ENCODE peak calls at places on chromosomes 13 and 19, in six cellular contexts. M is BE2C, E is A673, K is body of pancreas, Q is uterus, R is thoracic aorta. F is an unnamed sample. For H3K27me3, the result is how much of the 10 kb centered on the place peaks cover.

GRCh38 chr13:25292301-25292700 is 5.0 kb upstream of the MTMR6 start:
- DNase-seq in M (no peak), E (peak), K (no peak), Q (no peak), R (no peak), F (peak)

GRCh38 chr13:51154029-51154555 is 43.0 kb upstream of the C13orf42 start:
- DNase-seq in M (no peak), E (peak), K (no peak), Q (no peak), R (no peak), F (no peak)

GRCh38 chr13:35771898-35772297 is 295.4 kb upstream of the MAB21L1 start:
- DNase-seq in M (no peak), E (no peak), K (no peak), Q (no peak), R (no peak), F (no peak)

GRCh38 chr13:33349996-33350826 is 64.7 kb upstream of the STARD13 start:
- DNase-seq in M (peak), E (peak), K (peak), Q (peak), R (no peak), F (peak)

GRCh38 chr13:114161644-114162532 is 17.2 kb upstream of the CFAP97D2 start:
- DNase-seq in M (no peak), E (peak), K (no peak), Q (peak), R (no peak), F (peak)

GRCh38 chr19:16070366-16070990 is 5.8 kb upstream of the TPM4 start:
- DNase-seq in M (no peak), E (no peak), K (peak), Q (no peak), R (peak), F (no peak)

GRCh38 chr19:29308977-29309520 is 96.1 kb upstream of the UQCRFS1 start:
- DNase-seq in M (no peak), E (no peak), K (no peak), Q (no peak), R (no peak), F (no peak)

GRCh38 chr13:110319774-110320509 is 12.9 kb downstream of the COL4A2 start:
- DNase-seq in M (no peak), E (peak), K (peak), Q (no peak), R (no peak), F (no peak)

GRCh38 chr13:61410669-61411297 is 4.9 kb downstream of the PCDH20 start:
- DNase-seq in M (no peak), E (peak), K (no peak), Q (no peak), R (no peak), F (peak)

GRCh38 chr13:33610471-33611015 is 207.4 kb upstream of the RFC3 start:
- DNase-seq in M (peak), E (peak), K (no peak), Q (no peak), R (no peak), F (peak)

GRCh38 chr19:18464646-18465045 is 26.7 kb upstream of the ISYNA1 start:
- DNase-seq in M (no peak), E (no peak), K (peak), Q (peak), R (peak), F (no peak)

GRCh38 chr19:2333027-2333806 is 4.7 kb downstream of the SPPL2B start:
- DNase-seq in M (no peak), E (no peak), K (peak), Q (no peak), R (no peak), F (peak)

GRCh38 chr13:110264685-110265275 is 42.2 kb downstream of the COL4A1 start:
- DNase-seq in M (no peak), E (no peak), K (no peak), Q (no peak), R (no peak), F (no peak)

GRCh38 chr19:46818812-46819211 is 30.4 kb upstream of the SLC1A5 start:
- DNase-seq in M (no peak), E (peak), K (no peak), Q (no peak), R (no peak), F (peak)

GRCh38 chr13:102693250-102693649 is 1.6 kb downstream of the METTL21C start:
- DNase-seq in M (no peak), E (no peak), K (no peak), Q (no peak), R (no peak), F (no peak)

GRCh38 chr19:35940839-35941238 is 4.7 kb downstream of the LRFN3 start:
- DNase-seq in M (no peak), E (no peak), K (no peak), Q (no peak), R (no peak), F (no peak)

GRCh38 chr19:19661675-19662251 is 1.7 kb downstream of the ATP13A1 start:
- DNase-seq in M (no peak), E (peak), K (no peak), Q (no peak), R (no peak), F (peak)

GRCh38 chr13:109199280-109199679 is 569.9 kb downstream of the MYO16 start:
- DNase-seq in M (no peak), E (peak), K (no peak), Q (no peak), R (no peak), F (no peak)

GRCh38 chr19:34428549-34429285 is 536 bp downstream of the UBA2 start:
- DNase-seq in M (peak), E (peak), K (peak), Q (peak), R (no peak), F (peak)

GRCh38 chr13:46804391-46804815 is 7.4 kb upstream of the ESD start:
- DNase-seq in M (no peak), E (no peak), K (no peak), Q (no peak), R (no peak), F (peak)

GRCh38 chr13:78060966-78061365 is 142.3 kb upstream of the EDNRB start:
- DNase-seq in M (peak), E (no peak), K (no peak), Q (no peak), R (no peak), F (no peak)

GRCh38 chr19:49801966-49802661 is 11.0 kb downstream of the FUZ start:
- DNase-seq in M (peak), E (peak), K (peak), Q (peak), R (peak), F (peak)

GRCh38 chr19:17765069-17765618 is 13.9 kb downstream of the FCHO1 start:
- DNase-seq in M (no peak), E (no peak), K (no peak), Q (no peak), R (no peak), F (no peak)

GRCh38 chr19:48818234-48818823 is 7.5 kb upstream of the BCAT2 start:
- DNase-seq in M (no peak), E (no peak), K (peak), Q (no peak), R (no peak), F (no peak)

GRCh38 chr13:106440846-106441245 is 94.6 kb downstream of the EFNB2 start:
- DNase-seq in M (no peak), E (no peak), K (no peak), Q (no peak), R (no peak), F (no peak)

GRCh38 chr19:40640744-40641143 is 39.6 kb downstream of the LTBP4 start:
- DNase-seq in M (no peak), E (no peak), K (no peak), Q (peak), R (no peak), F (no peak)

GRCh38 chr19:54299126-54299498 is 13.9 kb downstream of the LILRA5 start:
- DNase-seq in M (no peak), E (no peak), K (no peak), Q (no peak), R (no peak), F (no peak)

GRCh38 chr19:989381-990081 is 5.4 kb downstream of the WDR18 start:
- DNase-seq in M (peak), E (no peak), K (no peak), Q (no peak), R (no peak), F (no peak)

GRCh38 chr13:76992548-76993001 is 694 bp downstream of the CLN5 start:
- DNase-seq in M (no peak), E (no peak), K (peak), Q (peak), R (no peak), F (peak)

GRCh38 chr13:76994281-76994680 is 2.4 kb downstream of the CLN5 start:
- DNase-seq in M (no peak), E (no peak), K (no peak), Q (no peak), R (no peak), F (no peak)

GRCh38 chr13:76991796-76992547 is at the start of gene CLN5:
- DNase-seq in M (peak), E (peak), K (peak), Q (peak), R (peak), F (peak)

GRCh38 chr13:76993021-76993420 is 1.1 kb downstream of the CLN5 start:
- DNase-seq in M (no peak), E (no peak), K (no peak), Q (no peak), R (no peak), F (no peak)

DNA sequence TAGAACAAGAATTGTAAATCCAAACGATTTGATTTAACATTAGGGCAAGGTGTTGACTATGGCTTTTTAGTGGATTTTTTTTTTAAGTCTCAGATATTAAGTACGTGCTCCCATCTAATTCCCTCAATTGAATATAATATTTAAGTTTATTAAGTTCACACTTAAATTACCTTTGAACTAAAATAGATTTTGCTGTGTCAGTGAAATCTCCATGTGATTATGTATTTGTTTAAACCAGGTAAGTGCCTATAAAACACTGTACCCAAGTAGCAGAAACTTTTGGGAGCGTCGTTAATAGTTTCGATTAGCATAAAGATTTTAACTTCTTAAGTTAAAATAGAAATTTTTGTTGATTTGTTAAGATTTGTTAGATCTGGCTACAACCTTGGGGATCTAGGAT is 1.6 kb downstream of the CLN5 start:
- DNase-seq in M (no peak), E (no peak), K (no peak), Q (no peak), R (no peak), F (no peak)
- H3K4me3 ChIP-seq in M (peak), E (no peak), K (no peak), Q (peak), R (peak), F (no peak)

DNA sequence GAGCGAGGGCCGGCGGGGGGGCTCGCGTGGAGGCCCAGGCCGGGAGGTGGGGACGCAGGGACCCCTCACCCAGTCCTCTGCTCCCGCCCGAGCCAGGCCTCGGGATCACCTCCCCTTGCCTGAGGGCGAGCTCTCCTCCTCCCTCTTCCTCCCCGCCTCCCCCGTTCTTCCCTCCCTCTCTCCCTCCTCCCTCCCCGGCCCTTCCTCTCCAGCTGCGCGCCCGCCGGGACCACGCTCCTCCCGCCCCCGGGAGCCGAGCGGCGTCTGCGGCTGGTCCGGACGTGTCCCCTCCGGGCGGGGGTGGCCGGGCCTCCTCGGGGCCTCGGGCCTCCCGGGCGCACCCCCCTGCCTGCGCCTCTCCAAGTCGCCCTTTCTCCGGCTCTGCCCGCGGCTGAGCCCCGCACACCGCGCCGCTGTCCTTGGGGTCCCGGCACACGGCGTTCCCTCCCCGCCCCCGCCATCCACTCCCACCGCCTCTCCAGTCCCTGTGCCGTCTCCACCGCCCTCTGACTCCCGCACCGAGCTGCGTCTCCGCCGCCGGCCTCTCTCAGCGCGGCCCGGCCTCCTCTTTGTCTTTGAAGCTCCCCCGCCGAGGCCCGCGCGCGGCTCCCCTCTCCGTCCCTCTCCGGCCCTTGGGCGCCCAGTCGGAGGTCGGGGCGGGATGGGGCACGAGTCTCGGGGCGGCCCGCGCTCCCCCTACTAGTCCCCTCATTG is 5.7 kb downstream of the SOX1 start:
- DNase-seq in M (no peak), E (peak), K (no peak), Q (no peak), R (no peak), F (no peak)
- H3K27me3 ChIP-seq in M (half or more), E (half or more), K (under half), Q (under half), R (under half), F (under half)

GRCh38 chr19:23075031-23075733 is 41.6 kb upstream of the ZNF730 start:
- DNase-seq in M (peak), E (peak), K (peak), Q (peak), R (no peak), F (peak)

GRCh38 chr19:23070353-23070781 is 46.5 kb upstream of the ZNF730 start:
- DNase-seq in M (peak), E (peak), K (peak), Q (peak), R (no peak), F (no peak)

GRCh38 chr19:23065306-23065705 is 51.5 kb upstream of the ZNF730 start:
- DNase-seq in M (no peak), E (no peak), K (no peak), Q (no peak), R (no peak), F (no peak)

GRCh38 chr19:23071087-23071511 is 45.7 kb upstream of the ZNF730 start:
- DNase-seq in M (peak), E (peak), K (peak), Q (peak), R (no peak), F (no peak)
- H3K4me3 ChIP-seq in M (peak), E (peak), K (no peak), Q (peak), R (peak), F (no peak)

GRCh38 chr13:97231832-97232201 is 9.7 kb downstream of the MBNL2 start:
- DNase-seq in M (no peak), E (no peak), K (no peak), Q (no peak), R (no peak), F (no peak)
- H3K27me3 ChIP-seq in M (under half), E (under half), K (under half), Q (under half), R (under half), F (under half)

GRCh38 chr13:27644302-27644701 is 22.6 kb downstream of the POLR1D start:
- DNase-seq in M (no peak), E (peak), K (no peak), Q (no peak), R (no peak), F (no peak)

GRCh38 chr13:27643334-27644158 is 21.9 kb downstream of the POLR1D start:
- DNase-seq in M (no peak), E (no peak), K (no peak), Q (no peak), R (no peak), F (no peak)

GRCh38 chr13:27639186-27639585 is 17.5 kb downstream of the POLR1D start:
- DNase-seq in M (no peak), E (no peak), K (no peak), Q (no peak), R (no peak), F (no peak)

GRCh38 chr13:27638521-27638920 is 16.8 kb downstream of the POLR1D start:
- DNase-seq in M (no peak), E (no peak), K (no peak), Q (no peak), R (no peak), F (no peak)

GRCh38 chr13:27641711-27642502 is 20.2 kb downstream of the POLR1D start:
- DNase-seq in M (no peak), E (no peak), K (no peak), Q (no peak), R (no peak), F (no peak)
- H3K4me3 ChIP-seq in M (no peak), E (no peak), K (no peak), Q (no peak), R (no peak), F (no peak)

DNA sequence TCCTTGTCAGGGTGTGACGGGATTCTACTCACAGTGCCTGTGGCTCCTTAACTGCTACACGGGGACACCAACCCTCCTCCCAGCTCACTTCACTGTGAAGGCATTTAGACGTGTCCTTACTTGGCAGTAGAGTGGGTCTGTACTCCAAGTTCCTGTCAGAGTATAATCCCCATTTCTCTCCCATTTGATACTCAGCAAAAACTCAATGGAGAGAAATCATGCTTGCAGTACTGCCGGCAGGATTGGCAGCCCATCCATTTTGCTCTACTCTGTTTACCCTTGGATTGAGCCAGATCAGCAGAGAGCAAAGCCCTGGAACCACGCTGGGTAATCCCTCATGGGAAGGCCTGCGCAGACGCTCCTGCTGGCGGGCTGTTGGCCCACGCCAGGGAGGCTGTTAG is 28.9 kb downstream of the ARL11 start:
- DNase-seq in M (no peak), E (no peak), K (no peak), Q (no peak), R (no peak), F (no peak)
- H3K27me3 ChIP-seq in M (under half), E (under half), K (under half), Q (under half), R (under half), F (under half)

GRCh38 chr13:39599842-39600241 is 3.2 kb downstream of the LHFPL6 start:
- DNase-seq in M (no peak), E (no peak), K (no peak), Q (no peak), R (no peak), F (no peak)
- H3K4me3 ChIP-seq in M (no peak), E (peak), K (no peak), Q (peak), R (peak), F (no peak)

GRCh38 chr19:13865578-13866462 is 11.1 kb upstream of the NANOS3 start:
- DNase-seq in M (no peak), E (no peak), K (no peak), Q (no peak), R (no peak), F (peak)
- H3K27me3 ChIP-seq in M (under half), E (under half), K (under half), Q (under half), R (under half), F (under half)

DNA sequence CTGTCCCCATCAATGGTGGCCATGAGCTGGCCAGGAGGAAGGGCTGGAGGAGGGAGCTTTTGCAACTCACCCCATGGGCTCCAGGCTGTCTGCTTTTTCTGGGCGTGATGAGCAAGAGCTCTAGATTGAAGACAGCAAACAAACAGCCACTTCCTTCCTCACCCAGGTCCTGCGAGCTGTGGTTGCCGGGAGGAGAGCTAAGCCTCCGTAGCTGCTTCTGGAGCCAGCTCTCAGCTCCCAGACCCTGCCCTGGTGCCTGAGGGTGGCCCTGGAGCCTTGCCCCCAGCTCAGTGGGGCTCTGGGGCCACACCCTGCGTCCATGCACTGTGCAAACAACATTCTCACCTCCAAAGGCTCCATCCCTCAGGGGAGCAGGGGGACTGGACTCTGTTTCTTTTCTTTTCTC is 6.2 kb downstream of the MYO1F start:
- DNase-seq in M (no peak), E (no peak), K (no peak), Q (no peak), R (no peak), F (no peak)
- H3K4me3 ChIP-seq in M (no peak), E (no peak), K (no peak), Q (no peak), R (peak), F (no peak)

GRCh38 chr19:50909240-50910070 is 1.7 kb downstream of the KLK4 start:
- DNase-seq in M (peak), E (peak), K (peak), Q (no peak), R (no peak), F (no peak)
- H3K27me3 ChIP-seq in M (under half), E (under half), K (under half), Q (under half), R (under half), F (under half)

F was measured in SJCRH30.